ENCODE peak calls at places on chromosomes 16 and 17, in ten cellular contexts. I is body of pancreas, R is cardiac muscle cell, C is H9, A is colonic mucosa, H is neural crest cell, V is breast epithelium, L is PC-9, F is omental fat pad, S is Peyer's patch. Y is an unnamed sample.

GRCh38 chr16:85204242-85205010 is 92.2 kb upstream of the CIBAR2 start:
- DNase-seq in I (no peak), R (no peak), C (no peak), A (no peak), H (no peak), V (no peak), L (no peak), F (no peak), S (no peak), Y (no peak)

GRCh38 chr17:21362331-21362931 is 13.7 kb upstream of the KCNJ12 start:
- DNase-seq in I (no peak), R (no peak), C (no peak), A (no peak), H (no peak), V (no peak), L (no peak), F (no peak), S (no peak), Y (no peak)

GRCh38 chr17:64443086-64443760 is 5.7 kb upstream of the MILR1 start:
- DNase-seq in I (no peak), R (no peak), C (no peak), A (no peak), H (no peak), V (no peak), L (peak; percentile 80), F (no peak), S (no peak), Y (no peak)

GRCh38 chr17:67260051-67260987 is 15.3 kb upstream of the HELZ start:
- DNase-seq in I (peak; percentile 13), R (no peak), C (peak; percentile 14), A (peak; percentile 52), H (no peak), V (no peak), L (no peak), F (no peak), S (no peak), Y (no peak)

GRCh38 chr17:70276931-70277330 is 107.6 kb downstream of the KCNJ2 start:
- DNase-seq in I (no peak), R (no peak), C (no peak), A (no peak), H (no peak), V (no peak), L (no peak), F (no peak), S (no peak), Y (no peak)

GRCh38 chr16:54128629-54129230 is 157.9 kb downstream of the IRX3 start:
- DNase-seq in I (no peak), R (no peak), C (no peak), A (no peak), H (no peak), V (no peak), L (no peak), F (no peak), S (no peak), Y (no peak)

GRCh38 chr16:25481636-25482035 is 210.1 kb upstream of the HS3ST4 start:
- DNase-seq in I (no peak), R (no peak), C (peak; percentile 38), A (no peak), H (no peak), V (no peak), L (no peak), F (no peak), S (no peak), Y (no peak)

GRCh38 chr16:2515180-2515803 is 1.5 kb downstream of the ATP6V0C start:
- DNase-seq in I (peak; percentile 21), R (no peak), C (no peak), A (peak; percentile 72), H (no peak), V (no peak), L (no peak), F (no peak), S (no peak), Y (no peak)

GRCh38 chr16:19179890-19180490 is 11.9 kb downstream of the SYT17 start:
- DNase-seq in I (peak; percentile 49), R (peak; percentile 54), C (peak; percentile 49), A (peak; percentile 71), H (peak; percentile 57), V (no peak), L (peak; percentile 56), F (no peak), S (peak; percentile 77), Y (peak; percentile 74)

GRCh38 chr17:76556759-76557367 is 17.0 kb downstream of the PRCD start:
- DNase-seq in I (no peak), R (no peak), C (peak; percentile 35), A (no peak), H (no peak), V (no peak), L (peak; percentile 40), F (no peak), S (peak; percentile 66), Y (no peak)

GRCh38 chr17:27247071-27247957 is 46.6 kb upstream of the WSB1 start:
- DNase-seq in I (peak; percentile 80), R (no peak), C (no peak), A (peak; percentile 83), H (no peak), V (peak; percentile 85), L (peak; percentile 72), F (no peak), S (peak; percentile 57), Y (no peak)

GRCh38 chr16:77499373-77500285 is 64.8 kb upstream of the ADAMTS18 start:
- DNase-seq in I (no peak), R (no peak), C (no peak), A (no peak), H (no peak), V (no peak), L (no peak), F (no peak), S (no peak), Y (no peak)

GRCh38 chr16:53207810-53208752 is 153.3 kb downstream of the CHD9 start:
- DNase-seq in I (peak; percentile 30), R (peak; percentile 89), C (peak; percentile 67), A (peak; percentile 67), H (peak; percentile 53), V (no peak), L (peak; percentile 27), F (no peak), S (no peak), Y (peak; percentile 42)

GRCh38 chr17:320139-320538 is 32.5 kb downstream of the RPH3AL start:
- DNase-seq in I (peak; percentile 57), R (no peak), C (no peak), A (no peak), H (no peak), V (no peak), L (no peak), F (no peak), S (peak; percentile 30), Y (no peak)

GRCh38 chr16:8727084-8727590 is 52.7 kb downstream of the ABAT start:
- DNase-seq in I (no peak), R (no peak), C (no peak), A (no peak), H (no peak), V (no peak), L (no peak), F (no peak), S (no peak), Y (no peak)

GRCh38 chr17:41785091-41785875 is 1.2 kb downstream of the JUP start:
- DNase-seq in I (no peak), R (peak; percentile 84), C (peak; percentile 97), A (peak; percentile 45), H (no peak), V (no peak), L (peak; percentile 68), F (no peak), S (no peak), Y (peak; percentile 86)

GRCh38 chr17:27651411-27652345 is 20.7 kb downstream of the LGALS9 start:
- DNase-seq in I (peak; percentile 68), R (peak; percentile 53), C (peak; percentile 73), A (peak; percentile 75), H (peak; percentile 74), V (peak; percentile 62), L (peak; percentile 58), F (peak; percentile 80), S (peak; percentile 72), Y (peak; percentile 69)

GRCh38 chr16:56311208-56312027 is 113.9 kb downstream of the AMFR start:
- DNase-seq in I (no peak), R (no peak), C (no peak), A (no peak), H (no peak), V (no peak), L (no peak), F (no peak), S (no peak), Y (no peak)
- TF ChIP-seq CTCF in I (no peak), R (peak; percentile 15), C (peak; percentile 65), A (no peak), H (no peak), V (no peak), L (no peak), F (no peak), S (no peak), Y (no peak)

GRCh38 chr17:2366747-2367494 is 29.6 kb downstream of the SGSM2 start:
- DNase-seq in I (no peak), R (no peak), C (peak; percentile 85), A (no peak), H (peak; percentile 32), V (no peak), L (no peak), F (no peak), S (no peak), Y (peak; percentile 44)
- TF ChIP-seq CTCF in I (no peak), R (peak; percentile 43), C (peak; percentile 73), A (no peak), H (peak; percentile 46), V (no peak), L (peak; percentile 30), F (no peak), S (no peak), Y (peak; percentile 16)

GRCh38 chr17:61409301-61410099 is 9.9 kb downstream of the TBX2 start:
- DNase-seq in I (peak; percentile 55), R (peak; percentile 86), C (peak; percentile 62), A (peak; percentile 48), H (no peak), V (peak; percentile 59), L (peak; percentile 74), F (no peak), S (peak; percentile 65), Y (peak; percentile 76)
- TF ChIP-seq CTCF in I (no peak), R (peak; percentile 45), C (peak; percentile 49), A (peak; percentile 11), H (peak; percentile 62), V (no peak), L (no peak), F (no peak), S (peak; percentile 9), Y (peak; percentile 20)

GRCh38 chr17:80472996-80473395 is 3.4 kb downstream of the NPTX1 start:
- DNase-seq in I (no peak), R (no peak), C (no peak), A (no peak), H (no peak), V (no peak), L (no peak), F (no peak), S (no peak), Y (no peak)

GRCh38 chr17:80475949-80476876 is at the start of gene NPTX1:
- DNase-seq in I (no peak), R (peak; percentile 42), C (no peak), A (no peak), H (no peak), V (no peak), L (peak; percentile 18), F (no peak), S (no peak), Y (no peak)

GRCh38 chr17:80474933-80475915 is 1.2 kb downstream of the NPTX1 start:
- DNase-seq in I (no peak), R (no peak), C (no peak), A (no peak), H (no peak), V (no peak), L (peak; percentile 60), F (no peak), S (no peak), Y (no peak)

GRCh38 chr17:80473701-80474100 is 2.7 kb downstream of the NPTX1 start:
- DNase-seq in I (no peak), R (no peak), C (no peak), A (no peak), H (no peak), V (no peak), L (no peak), F (no peak), S (no peak), Y (no peak)

GRCh38 chr17:80474231-80474932 is 2.0 kb downstream of the NPTX1 start:
- DNase-seq in I (no peak), R (no peak), C (no peak), A (no peak), H (no peak), V (no peak), L (no peak), F (no peak), S (no peak), Y (no peak)
- TF ChIP-seq CTCF in I (no peak), R (peak; percentile 5), C (no peak), A (no peak), H (peak; percentile 44), V (peak; percentile 6), L (no peak), F (no peak), S (no peak), Y (no peak)